ENCODE peak calls at places on chromosomes 1 and 21, in six cellular contexts. S is stimulated activated CD8-positive, alpha-beta memory T cell treated with anti-CD3 and anti-CD28 coated beads, Interleukin-15, amount 100 ng/mL, for 24 hours; E is NCI-H345; X is GM19239; Y is T1000; W is iris pigment epithelial cell. I is an unnamed sample.

GRCh38 chr1:200704991-200705390 is 33.7 kb upstream of the CAMSAP2 start:
- DNase-seq in S (no peak), E (no peak), X (no peak), Y (no peak), W (no peak), I (no peak)

GRCh38 chr21:42676799-42677198 is 23.4 kb downstream of the PDE9A start:
- DNase-seq in S (no peak), E (no peak), X (no peak), Y (no peak), W (no peak), I (no peak)

GRCh38 chr1:239717097-239718051 is 331.0 kb downstream of the CHRM3 start:
- DNase-seq in S (no peak), E (no peak), X (no peak), Y (no peak), W (peak; percentile 5), I (no peak)

GRCh38 chr1:230465701-230466100 is 39.6 kb upstream of the PGBD5 start:
- DNase-seq in S (no peak), E (no peak), X (no peak), Y (no peak), W (no peak), I (peak; percentile 72)

GRCh38 chr21:33684923-33685560 is 42.7 kb downstream of the ITSN1 start:
- DNase-seq in S (no peak), E (no peak), X (no peak), Y (no peak), W (peak; percentile 66), I (no peak)

GRCh38 chr1:176904057-176904815 is 260.3 kb downstream of the ASTN1 start:
- DNase-seq in S (no peak), E (no peak), X (no peak), Y (no peak), W (no peak), I (no peak)

GRCh38 chr1:17984510-17985085 is 123.0 kb upstream of the IGSF21 start:
- DNase-seq in S (no peak), E (peak; percentile 10), X (peak; percentile 30), Y (no peak), W (no peak), I (no peak)

GRCh38 chr1:157199421-157199755 is 61.2 kb upstream of the ETV3 start:
- DNase-seq in S (no peak), E (no peak), X (no peak), Y (no peak), W (peak; percentile 8), I (no peak)

GRCh38 chr1:55275151-55275748 is 60.1 kb upstream of the USP24 start:
- DNase-seq in S (no peak), E (no peak), X (no peak), Y (no peak), W (no peak), I (no peak)

GRCh38 chr1:212944209-212944901 is 6.0 kb upstream of the VASH2 start:
- DNase-seq in S (no peak), E (no peak), X (no peak), Y (no peak), W (no peak), I (no peak)

GRCh38 chr1:42736152-42736551 is 3.9 kb downstream of the CLDN19 start:
- DNase-seq in S (no peak), E (no peak), X (no peak), Y (no peak), W (peak; percentile 29), I (no peak)

GRCh38 chr1:76170114-76170513 is 95.6 kb downstream of the ST6GALNAC3 start:
- DNase-seq in S (no peak), E (no peak), X (no peak), Y (no peak), W (no peak), I (no peak)

GRCh38 chr1:66168467-66168887 is 365.5 kb upstream of the SGIP1 start:
- DNase-seq in S (no peak), E (no peak), X (no peak), Y (no peak), W (peak; percentile 18), I (no peak)

GRCh38 chr1:200737647-200738296 is 921 bp upstream of the CAMSAP2 start:
- DNase-seq in S (no peak), E (no peak), X (no peak), Y (no peak), W (no peak), I (no peak)

I was measured in NCI-H446.